ENCODE peak calls at places on chromosomes 6 and 20, in ten cellular contexts. One of them, this sample, is unnamed.
A peak's percentile ranks its signal among the peaks of the same experiment; 100 is the strongest.

GRCh38 chr6:35181933-35182612 is 31.7 kb upstream of the SCUBE3 start:
- DNase-seq in neural progenitor cell: peak; percentile 32
- DNase-seq in ovary: peak; percentile 31
- DNase-seq in AG04449: no peak
- DNase-seq in esophagus squamous epithelium: no peak
- DNase-seq in fibroblast of the aortic adventitia: peak; percentile 86
- DNase-seq in tibial artery: peak; percentile 79
- DNase-seq in psoas muscle: peak; percentile 81
- DNase-seq in mucosa of descending colon: peak; percentile 48
- DNase-seq in keratinocyte: peak; percentile 84
- DNase-seq in this sample: no peak

GRCh38 chr6:17584241-17584803 is 15.8 kb upstream of the FAM8A1 start:
- DNase-seq in neural progenitor cell: peak; percentile 74
- DNase-seq in ovary: no peak
- DNase-seq in AG04449: no peak
- DNase-seq in esophagus squamous epithelium: no peak
- DNase-seq in fibroblast of the aortic adventitia: peak; percentile 88
- DNase-seq in tibial artery: peak; percentile 33
- DNase-seq in psoas muscle: no peak
- DNase-seq in mucosa of descending colon: peak; percentile 65
- DNase-seq in keratinocyte: no peak
- DNase-seq in this sample: no peak

GRCh38 chr6:16576391-16577368 is 184.6 kb downstream of the ATXN1 start:
- DNase-seq in neural progenitor cell: no peak
- DNase-seq in ovary: no peak
- DNase-seq in AG04449: no peak
- DNase-seq in esophagus squamous epithelium: no peak
- DNase-seq in fibroblast of the aortic adventitia: no peak
- DNase-seq in tibial artery: no peak
- DNase-seq in psoas muscle: no peak
- DNase-seq in mucosa of descending colon: peak; percentile 35
- DNase-seq in keratinocyte: no peak
- DNase-seq in this sample: no peak

GRCh38 chr6:1082040-1082935 is 229.6 kb upstream of the FOXQ1 start:
- DNase-seq in neural progenitor cell: no peak
- DNase-seq in ovary: no peak
- DNase-seq in AG04449: peak; percentile 29
- DNase-seq in esophagus squamous epithelium: no peak
- DNase-seq in fibroblast of the aortic adventitia: peak; percentile 71
- DNase-seq in tibial artery: no peak
- DNase-seq in psoas muscle: no peak
- DNase-seq in mucosa of descending colon: no peak
- DNase-seq in keratinocyte: peak; percentile 71
- DNase-seq in this sample: no peak

GRCh38 chr6:125095501-125096301 is 57.9 kb upstream of the TPD52L1 start:
- DNase-seq in neural progenitor cell: no peak
- DNase-seq in ovary: no peak
- DNase-seq in AG04449: peak; percentile 42
- DNase-seq in esophagus squamous epithelium: no peak
- DNase-seq in fibroblast of the aortic adventitia: peak; percentile 82
- DNase-seq in tibial artery: no peak
- DNase-seq in psoas muscle: no peak
- DNase-seq in mucosa of descending colon: no peak
- DNase-seq in keratinocyte: no peak
- DNase-seq in this sample: no peak

GRCh38 chr6:125759184-125759902 is 9.9 kb downstream of the HEY2 start:
- DNase-seq in neural progenitor cell: peak; percentile 86
- DNase-seq in ovary: peak; percentile 32
- DNase-seq in AG04449: no peak
- DNase-seq in esophagus squamous epithelium: no peak
- DNase-seq in fibroblast of the aortic adventitia: no peak
- DNase-seq in tibial artery: peak; percentile 55
- DNase-seq in psoas muscle: no peak
- DNase-seq in mucosa of descending colon: peak; percentile 16
- DNase-seq in keratinocyte: no peak
- DNase-seq in this sample: no peak

GRCh38 chr20:45945678-45946148 is 11.2 kb downstream of the PCIF1 start:
- DNase-seq in neural progenitor cell: no peak
- DNase-seq in ovary: peak; percentile 62
- DNase-seq in AG04449: no peak
- DNase-seq in esophagus squamous epithelium: no peak
- DNase-seq in fibroblast of the aortic adventitia: no peak
- DNase-seq in tibial artery: no peak
- DNase-seq in psoas muscle: no peak
- DNase-seq in mucosa of descending colon: no peak
- DNase-seq in keratinocyte: no peak
- DNase-seq in this sample: peak; percentile 38

GRCh38 chr20:63966944-63967322 is 2.8 kb downstream of the ZNF512B start:
- DNase-seq in neural progenitor cell: no peak
- DNase-seq in ovary: peak; percentile 27
- DNase-seq in AG04449: no peak
- DNase-seq in esophagus squamous epithelium: no peak
- DNase-seq in fibroblast of the aortic adventitia: no peak
- DNase-seq in tibial artery: peak; percentile 15
- DNase-seq in psoas muscle: no peak
- DNase-seq in mucosa of descending colon: no peak
- DNase-seq in keratinocyte: no peak
- DNase-seq in this sample: no peak

GRCh38 chr6:108455688-108456087 is 105.0 kb upstream of the FOXO3 start:
- DNase-seq in neural progenitor cell: no peak
- DNase-seq in ovary: no peak
- DNase-seq in AG04449: no peak
- DNase-seq in esophagus squamous epithelium: no peak
- DNase-seq in fibroblast of the aortic adventitia: no peak
- DNase-seq in tibial artery: no peak
- DNase-seq in psoas muscle: no peak
- DNase-seq in mucosa of descending colon: no peak
- DNase-seq in keratinocyte: no peak
- DNase-seq in this sample: no peak

GRCh38 chr6:161575508-161576254 is 301.8 kb upstream of the AGPAT4 start:
- DNase-seq in neural progenitor cell: peak; percentile 68
- DNase-seq in ovary: no peak
- DNase-seq in AG04449: no peak
- DNase-seq in esophagus squamous epithelium: no peak
- DNase-seq in fibroblast of the aortic adventitia: no peak
- DNase-seq in tibial artery: no peak
- DNase-seq in psoas muscle: no peak
- DNase-seq in mucosa of descending colon: no peak
- DNase-seq in keratinocyte: no peak
- DNase-seq in this sample: no peak

GRCh38 chr6:161254754-161255253 is 19.1 kb downstream of the AGPAT4 start:
- DNase-seq in neural progenitor cell: peak; percentile 71
- DNase-seq in ovary: no peak
- DNase-seq in AG04449: no peak
- DNase-seq in esophagus squamous epithelium: no peak
- DNase-seq in fibroblast of the aortic adventitia: peak; percentile 81
- DNase-seq in tibial artery: no peak
- DNase-seq in psoas muscle: no peak
- DNase-seq in mucosa of descending colon: no peak
- DNase-seq in keratinocyte: no peak
- DNase-seq in this sample: no peak

DNA sequence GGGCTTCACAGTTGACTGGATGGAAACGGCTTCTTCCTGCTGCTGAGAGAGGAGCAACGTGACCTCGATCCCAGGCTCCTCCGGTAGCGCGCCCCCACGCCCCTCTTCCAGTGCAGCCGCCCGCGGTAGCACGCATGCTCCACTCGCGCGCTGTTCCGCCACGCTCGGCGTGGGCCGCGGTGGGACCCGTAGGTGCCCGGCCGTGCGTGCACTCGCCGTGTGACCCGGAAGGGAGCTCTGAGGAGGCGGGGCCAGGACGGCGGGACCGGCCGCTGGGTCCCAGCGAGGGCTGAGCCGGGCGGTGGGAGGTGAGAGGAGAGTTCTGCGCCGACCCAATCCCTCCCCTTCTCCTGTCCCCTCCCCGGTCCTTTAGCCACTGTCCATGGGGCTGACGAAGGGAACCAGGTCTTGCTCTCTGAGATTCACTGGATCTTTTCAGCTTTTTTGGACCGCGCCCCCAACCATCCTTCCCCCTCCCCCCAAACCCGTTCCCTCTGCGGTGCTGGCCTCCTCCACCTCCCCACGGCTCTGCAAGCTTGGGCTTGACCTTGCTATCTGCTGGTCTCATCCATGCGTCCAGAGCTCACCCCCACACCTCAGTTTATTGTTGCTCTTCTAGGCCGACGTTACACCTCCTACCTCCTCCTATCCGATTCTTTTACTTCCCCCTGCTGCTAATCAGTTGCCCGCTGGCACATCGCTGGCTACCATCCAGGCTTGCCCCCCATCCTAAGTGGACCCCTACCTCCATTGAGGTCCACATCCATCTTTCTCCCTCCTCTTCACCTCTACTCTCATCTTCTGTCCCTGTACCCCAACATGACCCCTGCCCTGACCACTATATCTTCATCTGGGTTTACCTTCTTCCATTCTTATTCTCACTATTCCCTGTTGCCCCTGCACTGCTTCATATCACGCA is at the start of gene CUL9:
- DNase-seq in neural progenitor cell: peak; percentile 77
- DNase-seq in ovary: peak; percentile 86
- DNase-seq in AG04449: no peak
- DNase-seq in esophagus squamous epithelium: peak; percentile 34
- DNase-seq in fibroblast of the aortic adventitia: peak; percentile 58
- DNase-seq in tibial artery: peak; percentile 82
- DNase-seq in psoas muscle: peak; percentile 94
- DNase-seq in mucosa of descending colon: peak; percentile 89
- DNase-seq in keratinocyte: no peak
- DNase-seq in this sample: peak; percentile 79
- TF ChIP-seq CTCF in neural progenitor cell: no peak
- TF ChIP-seq CTCF in ovary: no peak
- TF ChIP-seq CTCF in AG04449: no peak
- TF ChIP-seq CTCF in esophagus squamous epithelium: no peak
- TF ChIP-seq CTCF in fibroblast of the aortic adventitia: no peak
- TF ChIP-seq CTCF in tibial artery: no peak
- TF ChIP-seq CTCF in psoas muscle: no peak
- TF ChIP-seq CTCF in mucosa of descending colon: no peak
- TF ChIP-seq CTCF in keratinocyte: no peak
- TF ChIP-seq CTCF in this sample: no peak

DNA sequence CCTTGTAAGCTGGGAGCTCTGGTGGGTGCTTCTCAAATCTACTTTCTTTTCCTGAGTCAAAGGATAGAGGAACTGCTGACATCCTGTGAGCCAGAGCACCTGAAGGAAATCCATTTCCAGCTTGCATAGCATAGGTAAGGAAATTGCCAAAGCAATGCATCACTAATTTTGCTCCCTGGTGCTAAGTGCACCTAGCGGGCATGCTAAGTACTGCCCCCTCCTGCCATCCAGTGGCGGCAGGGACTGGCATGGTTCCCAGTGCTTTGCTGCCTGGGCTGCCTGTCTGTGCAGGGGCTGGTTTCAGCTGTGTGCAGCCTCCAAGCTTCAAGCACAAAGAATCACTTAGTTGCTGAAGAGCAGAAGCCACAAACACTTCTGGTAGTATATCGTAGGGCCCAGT is 63.9 kb downstream of the FARS2 start:
- DNase-seq in neural progenitor cell: no peak
- DNase-seq in ovary: no peak
- DNase-seq in AG04449: no peak
- DNase-seq in esophagus squamous epithelium: no peak
- DNase-seq in fibroblast of the aortic adventitia: no peak
- DNase-seq in tibial artery: no peak
- DNase-seq in psoas muscle: no peak
- DNase-seq in mucosa of descending colon: no peak
- DNase-seq in keratinocyte: no peak
- DNase-seq in this sample: no peak
- TF ChIP-seq CTCF in neural progenitor cell: no peak
- TF ChIP-seq CTCF in ovary: no peak
- TF ChIP-seq CTCF in AG04449: no peak
- TF ChIP-seq CTCF in esophagus squamous epithelium: no peak
- TF ChIP-seq CTCF in fibroblast of the aortic adventitia: no peak
- TF ChIP-seq CTCF in tibial artery: no peak
- TF ChIP-seq CTCF in psoas muscle: no peak
- TF ChIP-seq CTCF in mucosa of descending colon: no peak
- TF ChIP-seq CTCF in keratinocyte: no peak
- TF ChIP-seq CTCF in this sample: no peak

DNA sequence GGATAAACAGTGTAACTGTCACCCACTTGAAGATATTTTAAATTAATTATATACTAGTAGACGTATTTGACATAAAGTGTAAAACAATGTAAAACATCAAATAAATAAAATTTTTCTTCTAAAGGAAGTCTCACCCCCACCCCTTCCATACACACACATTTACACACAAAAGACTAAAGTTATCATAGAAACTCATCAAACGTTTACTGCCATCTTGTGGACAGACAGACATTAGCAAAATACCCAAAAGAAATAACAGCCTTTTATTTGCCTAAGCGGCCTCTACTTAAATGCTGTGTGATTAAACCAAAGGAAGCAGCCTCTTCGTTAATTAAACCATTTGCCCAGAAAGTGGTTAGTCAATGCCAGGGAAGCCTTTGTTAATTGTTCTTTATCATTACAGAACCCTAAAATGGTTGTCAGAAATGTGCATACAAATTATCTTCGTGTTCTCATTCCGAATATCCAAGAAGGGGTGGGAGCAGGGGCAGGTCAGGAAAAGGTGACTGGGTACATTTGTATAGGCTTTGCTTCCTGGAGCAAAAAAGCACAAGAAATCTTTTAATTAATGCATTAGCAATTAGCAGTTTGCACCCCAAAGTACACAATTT is 176.2 kb upstream of the SASH1 start:
- DNase-seq in neural progenitor cell: peak; percentile 61
- DNase-seq in ovary: no peak
- DNase-seq in AG04449: peak; percentile 19
- DNase-seq in esophagus squamous epithelium: no peak
- DNase-seq in fibroblast of the aortic adventitia: peak; percentile 76
- DNase-seq in tibial artery: no peak
- DNase-seq in psoas muscle: no peak
- DNase-seq in mucosa of descending colon: peak; percentile 32
- DNase-seq in keratinocyte: no peak
- DNase-seq in this sample: no peak
- TF ChIP-seq CTCF in neural progenitor cell: peak; percentile 88
- TF ChIP-seq CTCF in ovary: peak; percentile 14
- TF ChIP-seq CTCF in AG04449: peak; percentile 31
- TF ChIP-seq CTCF in esophagus squamous epithelium: peak; percentile 68
- TF ChIP-seq CTCF in fibroblast of the aortic adventitia: peak; percentile 65
- TF ChIP-seq CTCF in tibial artery: peak; percentile 63
- TF ChIP-seq CTCF in psoas muscle: peak; percentile 70
- TF ChIP-seq CTCF in mucosa of descending colon: no peak
- TF ChIP-seq CTCF in keratinocyte: peak; percentile 53
- TF ChIP-seq CTCF in this sample: no peak

DNA sequence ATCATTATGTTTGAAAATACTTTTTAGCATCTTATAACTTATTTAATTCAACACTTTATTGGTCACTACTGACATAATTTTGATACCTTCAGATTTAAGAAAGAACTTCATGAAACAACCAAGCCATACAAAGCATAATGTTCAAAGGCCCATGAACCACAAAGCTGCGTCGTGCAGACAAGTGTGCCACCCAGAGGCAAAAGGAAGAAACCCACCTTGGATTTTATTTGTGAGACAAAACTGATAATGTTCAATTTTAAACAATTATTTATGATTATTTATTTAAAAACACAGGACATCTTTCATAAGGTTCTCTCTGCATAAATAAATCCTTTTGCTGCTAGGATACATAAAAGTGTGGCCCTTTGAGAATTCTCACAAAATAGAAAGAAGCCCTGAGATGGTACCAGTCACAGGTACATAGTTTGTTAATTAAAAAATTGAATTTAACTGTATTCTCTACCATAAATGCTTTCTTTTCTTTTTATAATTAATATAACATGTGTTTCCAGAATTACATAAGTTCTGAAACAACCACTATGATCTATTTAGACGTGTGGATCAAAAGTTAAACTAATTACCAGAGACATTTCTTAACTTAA is 143.7 kb downstream of the RALGAPA2 start:
- DNase-seq in neural progenitor cell: peak; percentile 60
- DNase-seq in ovary: no peak
- DNase-seq in AG04449: peak; percentile 7
- DNase-seq in esophagus squamous epithelium: no peak
- DNase-seq in fibroblast of the aortic adventitia: peak; percentile 68
- DNase-seq in tibial artery: no peak
- DNase-seq in psoas muscle: no peak
- DNase-seq in mucosa of descending colon: peak; percentile 46
- DNase-seq in keratinocyte: no peak
- DNase-seq in this sample: no peak
- TF ChIP-seq CTCF in neural progenitor cell: peak; percentile 87
- TF ChIP-seq CTCF in ovary: peak; percentile 14
- TF ChIP-seq CTCF in AG04449: peak; percentile 62
- TF ChIP-seq CTCF in esophagus squamous epithelium: peak; percentile 58
- TF ChIP-seq CTCF in fibroblast of the aortic adventitia: peak; percentile 76
- TF ChIP-seq CTCF in tibial artery: peak; percentile 53
- TF ChIP-seq CTCF in psoas muscle: peak; percentile 61
- TF ChIP-seq CTCF in mucosa of descending colon: peak; percentile 35
- TF ChIP-seq CTCF in keratinocyte: peak; percentile 62
- TF ChIP-seq CTCF in this sample: peak; percentile 77

This sample was measured in natural killer cell.